ENCODE peak calls at places on chromosomes 7 and 10, in seven cellular contexts. One of them, this sample, is unnamed.

GRCh38 chr7:95002726-95003125 is 95.3 kb downstream of the PPP1R9A start:
- DNase-seq in trophoblast cell: no peak
- DNase-seq in IMR-90: no peak
- DNase-seq in mesendoderm: no peak
- DNase-seq in neuronal stem cell: no peak
- DNase-seq in mesenchymal stem cell: no peak
- DNase-seq in H1: no peak
- DNase-seq in this sample: no peak

GRCh38 chr10:124541076-124541903 is 79.7 kb downstream of the LHPP start:
- DNase-seq in trophoblast cell: no peak
- DNase-seq in IMR-90: no peak
- DNase-seq in mesendoderm: no peak
- DNase-seq in neuronal stem cell: no peak
- DNase-seq in mesenchymal stem cell: no peak
- DNase-seq in H1: no peak
- DNase-seq in this sample: no peak

GRCh38 chr7:125173571-125173970 is 243.9 kb upstream of the POT1 start:
- DNase-seq in trophoblast cell: no peak
- DNase-seq in IMR-90: no peak
- DNase-seq in mesendoderm: no peak
- DNase-seq in neuronal stem cell: no peak
- DNase-seq in mesenchymal stem cell: peak; percentile 7
- DNase-seq in H1: no peak
- DNase-seq in this sample: no peak

GRCh38 chr10:115659616-115660015 is 566.5 kb downstream of the ATRNL1 start:
- DNase-seq in trophoblast cell: no peak
- DNase-seq in IMR-90: no peak
- DNase-seq in mesendoderm: no peak
- DNase-seq in neuronal stem cell: no peak
- DNase-seq in mesenchymal stem cell: no peak
- DNase-seq in H1: no peak
- DNase-seq in this sample: no peak

GRCh38 chr10:71770255-71770654 is 3.1 kb downstream of the VSIR start:
- DNase-seq in trophoblast cell: peak; percentile 73
- DNase-seq in IMR-90: peak; percentile 53
- DNase-seq in mesendoderm: no peak
- DNase-seq in neuronal stem cell: no peak
- DNase-seq in mesenchymal stem cell: peak; percentile 46
- DNase-seq in H1: no peak
- DNase-seq in this sample: no peak

GRCh38 chr7:877312-878232 is 1.2 kb downstream of the GET4 start:
- DNase-seq in trophoblast cell: peak; percentile 43
- DNase-seq in IMR-90: no peak
- DNase-seq in mesendoderm: peak; percentile 44
- DNase-seq in neuronal stem cell: no peak
- DNase-seq in mesenchymal stem cell: no peak
- DNase-seq in H1: no peak
- DNase-seq in this sample: no peak

GRCh38 chr10:5633166-5633565 is 33.2 kb downstream of the ASB13 start:
- DNase-seq in trophoblast cell: no peak
- DNase-seq in IMR-90: no peak
- DNase-seq in mesendoderm: no peak
- DNase-seq in neuronal stem cell: no peak
- DNase-seq in mesenchymal stem cell: no peak
- DNase-seq in H1: no peak
- DNase-seq in this sample: no peak

GRCh38 chr10:17353568-17353967 is 100.8 kb downstream of the ST8SIA6 start:
- DNase-seq in trophoblast cell: peak; percentile 87
- DNase-seq in IMR-90: peak; percentile 6
- DNase-seq in mesendoderm: no peak
- DNase-seq in neuronal stem cell: no peak
- DNase-seq in mesenchymal stem cell: no peak
- DNase-seq in H1: no peak
- DNase-seq in this sample: no peak

GRCh38 chr10:47311193-47311899 is 10.9 kb upstream of the GDF2 start:
- DNase-seq in trophoblast cell: no peak
- DNase-seq in IMR-90: no peak
- DNase-seq in mesendoderm: no peak
- DNase-seq in neuronal stem cell: no peak
- DNase-seq in mesenchymal stem cell: no peak
- DNase-seq in H1: no peak
- DNase-seq in this sample: no peak

GRCh38 chr10:72140174-72140573 is 51.8 kb upstream of the SPOCK2 start:
- DNase-seq in trophoblast cell: peak; percentile 41
- DNase-seq in IMR-90: no peak
- DNase-seq in mesendoderm: no peak
- DNase-seq in neuronal stem cell: no peak
- DNase-seq in mesenchymal stem cell: no peak
- DNase-seq in H1: no peak
- DNase-seq in this sample: no peak

GRCh38 chr10:119211176-119211575 is 3.8 kb downstream of the GRK5 start:
- DNase-seq in trophoblast cell: no peak
- DNase-seq in IMR-90: peak; percentile 90
- DNase-seq in mesendoderm: no peak
- DNase-seq in neuronal stem cell: no peak
- DNase-seq in mesenchymal stem cell: peak; percentile 83
- DNase-seq in H1: no peak
- DNase-seq in this sample: no peak

GRCh38 chr7:142359694-142360279 is 101.9 kb upstream of the PRSS58 start:
- DNase-seq in trophoblast cell: no peak
- DNase-seq in IMR-90: no peak
- DNase-seq in mesendoderm: no peak
- DNase-seq in neuronal stem cell: no peak
- DNase-seq in mesenchymal stem cell: peak; percentile 25
- DNase-seq in H1: no peak
- DNase-seq in this sample: no peak

GRCh38 chr7:127375626-127376025 is 16.9 kb downstream of the ZNF800 start:
- DNase-seq in trophoblast cell: no peak
- DNase-seq in IMR-90: no peak
- DNase-seq in mesendoderm: no peak
- DNase-seq in neuronal stem cell: no peak
- DNase-seq in mesenchymal stem cell: no peak
- DNase-seq in H1: no peak
- DNase-seq in this sample: no peak

GRCh38 chr7:2540641-2541051 is 14.7 kb downstream of the BRAT1 start:
- DNase-seq in trophoblast cell: no peak
- DNase-seq in IMR-90: no peak
- DNase-seq in mesendoderm: no peak
- DNase-seq in neuronal stem cell: no peak
- DNase-seq in mesenchymal stem cell: no peak
- DNase-seq in H1: no peak
- DNase-seq in this sample: peak; percentile 26

GRCh38 chr7:35975851-35976454 is 175.1 kb downstream of the SEPTIN7 start:
- DNase-seq in trophoblast cell: peak; percentile 85
- DNase-seq in IMR-90: peak; percentile 77
- DNase-seq in mesendoderm: peak; percentile 81
- DNase-seq in neuronal stem cell: peak; percentile 66
- DNase-seq in mesenchymal stem cell: peak; percentile 77
- DNase-seq in H1: peak; percentile 31
- DNase-seq in this sample: no peak

GRCh38 chr7:11830582-11831382 is 1.2 kb downstream of the THSD7A start:
- DNase-seq in trophoblast cell: peak; percentile 71
- DNase-seq in IMR-90: peak; percentile 1
- DNase-seq in mesendoderm: peak; percentile 42
- DNase-seq in neuronal stem cell: no peak
- DNase-seq in mesenchymal stem cell: peak; percentile 28
- DNase-seq in H1: no peak
- DNase-seq in this sample: no peak

GRCh38 chr7:114921636-114922150 is at the start of gene MDFIC:
- DNase-seq in trophoblast cell: no peak
- DNase-seq in IMR-90: no peak
- DNase-seq in mesendoderm: no peak
- DNase-seq in neuronal stem cell: no peak
- DNase-seq in mesenchymal stem cell: no peak
- DNase-seq in H1: no peak
- DNase-seq in this sample: peak; percentile 59

GRCh38 chr7:100604976-100605911 is 3.1 kb downstream of the PCOLCE start:
- DNase-seq in trophoblast cell: peak; percentile 47
- DNase-seq in IMR-90: no peak
- DNase-seq in mesendoderm: no peak
- DNase-seq in neuronal stem cell: no peak
- DNase-seq in mesenchymal stem cell: peak; percentile 40
- DNase-seq in H1: no peak
- DNase-seq in this sample: peak; percentile 67

GRCh38 chr10:111801841-111802240 is 381.7 kb downstream of the GPAM start:
- DNase-seq in trophoblast cell: no peak
- DNase-seq in IMR-90: no peak
- DNase-seq in mesendoderm: peak; percentile 85
- DNase-seq in neuronal stem cell: no peak
- DNase-seq in mesenchymal stem cell: no peak
- DNase-seq in H1: no peak
- DNase-seq in this sample: no peak

GRCh38 chr10:100470367-100470766 is 7.6 kb downstream of the WNT8B start:
- DNase-seq in trophoblast cell: peak; percentile 20
- DNase-seq in IMR-90: peak; percentile 11
- DNase-seq in mesendoderm: no peak
- DNase-seq in neuronal stem cell: no peak
- DNase-seq in mesenchymal stem cell: peak; percentile 2
- DNase-seq in H1: no peak
- DNase-seq in this sample: no peak

GRCh38 chr7:1946025-1946424 is 275.9 kb downstream of the ELFN1 start:
- DNase-seq in trophoblast cell: no peak
- DNase-seq in IMR-90: no peak
- DNase-seq in mesendoderm: no peak
- DNase-seq in neuronal stem cell: no peak
- DNase-seq in mesenchymal stem cell: no peak
- DNase-seq in H1: no peak
- DNase-seq in this sample: no peak

GRCh38 chr7:131087756-131088658 is 239.7 kb upstream of the MKLN1 start:
- DNase-seq in trophoblast cell: peak; percentile 64
- DNase-seq in IMR-90: no peak
- DNase-seq in mesendoderm: peak; percentile 79
- DNase-seq in neuronal stem cell: no peak
- DNase-seq in mesenchymal stem cell: no peak
- DNase-seq in H1: no peak
- DNase-seq in this sample: no peak
- H3K4me1 ChIP-seq in trophoblast cell: peaks cover 3% of the 10 kb centered on the region
- H3K4me1 ChIP-seq in IMR-90: peaks cover 4% of the 10 kb centered on the region
- H3K4me1 ChIP-seq in mesendoderm: peaks cover 2% of the 10 kb centered on the region
- H3K4me1 ChIP-seq in neuronal stem cell: peaks cover 2% of the 10 kb centered on the region
- H3K4me1 ChIP-seq in mesenchymal stem cell: no peaks in the 10 kb centered on the region
- H3K4me1 ChIP-seq in H1: peaks cover 26% of the 10 kb centered on the region
- H3K4me1 ChIP-seq in this sample: peaks cover 17% of the 10 kb centered on the region

GRCh38 chr7:37921340-37921805 is 933 bp downstream of the EPDR1 start:
- DNase-seq in trophoblast cell: peak; percentile 10
- DNase-seq in IMR-90: no peak
- DNase-seq in mesendoderm: peak; percentile 73
- DNase-seq in neuronal stem cell: peak; percentile 18
- DNase-seq in mesenchymal stem cell: peak; percentile 12
- DNase-seq in H1: no peak
- DNase-seq in this sample: peak; percentile 68

GRCh38 chr7:37923996-37924395 is 3.6 kb downstream of the EPDR1 start:
- DNase-seq in trophoblast cell: no peak
- DNase-seq in IMR-90: no peak
- DNase-seq in mesendoderm: no peak
- DNase-seq in neuronal stem cell: no peak
- DNase-seq in mesenchymal stem cell: no peak
- DNase-seq in H1: no peak
- DNase-seq in this sample: no peak

GRCh38 chr7:37920619-37921339 is at the start of gene EPDR1:
- DNase-seq in trophoblast cell: peak; percentile 31
- DNase-seq in IMR-90: no peak
- DNase-seq in mesendoderm: peak; percentile 71
- DNase-seq in neuronal stem cell: peak; percentile 41
- DNase-seq in mesenchymal stem cell: peak; percentile 34
- DNase-seq in H1: no peak
- DNase-seq in this sample: peak; percentile 75

GRCh38 chr7:37920305-37920618 is 178 bp upstream of the EPDR1 start:
- DNase-seq in trophoblast cell: no peak
- DNase-seq in IMR-90: no peak
- DNase-seq in mesendoderm: no peak
- DNase-seq in neuronal stem cell: no peak
- DNase-seq in mesenchymal stem cell: no peak
- DNase-seq in H1: no peak
- DNase-seq in this sample: no peak

DNA sequence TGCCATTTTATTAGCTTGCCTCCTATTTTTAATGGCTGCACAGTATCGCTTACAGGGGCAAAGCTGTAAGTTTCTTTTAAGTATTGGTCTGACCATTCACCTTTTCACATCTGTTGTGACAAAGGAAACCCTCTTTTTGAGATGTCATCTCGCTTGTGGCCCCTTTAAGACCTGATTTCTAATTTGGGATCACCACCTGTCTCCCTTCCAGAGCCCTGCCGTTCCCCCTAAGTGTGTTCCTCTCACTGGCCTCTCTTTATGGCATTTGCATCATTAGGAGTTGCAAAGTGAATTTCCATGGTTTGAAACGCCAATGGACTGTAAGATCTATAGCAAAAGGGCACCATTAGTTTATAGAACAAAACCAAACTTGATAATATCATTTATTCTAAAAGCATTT is 1.4 kb downstream of the EPDR1 start:
- DNase-seq in trophoblast cell: no peak
- DNase-seq in IMR-90: no peak
- DNase-seq in mesendoderm: no peak
- DNase-seq in neuronal stem cell: no peak
- DNase-seq in mesenchymal stem cell: no peak
- DNase-seq in H1: no peak
- DNase-seq in this sample: no peak
- H3K9ac ChIP-seq in trophoblast cell: no peak overlapping the region
- H3K9ac ChIP-seq in IMR-90: no peak overlapping the region
- H3K9ac ChIP-seq in mesendoderm: no peak overlapping the region
- H3K9ac ChIP-seq in neuronal stem cell: no peak overlapping the region
- H3K9ac ChIP-seq in mesenchymal stem cell: peak overlapping the region; percentile 91
- H3K9ac ChIP-seq in H1: no peak overlapping the region
- H3K9ac ChIP-seq in this sample: no peak overlapping the region

GRCh38 chr7:76349313-76349885 is 9.4 kb downstream of the YWHAG start:
- DNase-seq in trophoblast cell: no peak
- DNase-seq in IMR-90: no peak
- DNase-seq in mesendoderm: no peak
- DNase-seq in neuronal stem cell: no peak
- DNase-seq in mesenchymal stem cell: no peak
- DNase-seq in H1: no peak
- DNase-seq in this sample: no peak

GRCh38 chr7:76351372-76351771 is 7.4 kb downstream of the YWHAG start:
- DNase-seq in trophoblast cell: no peak
- DNase-seq in IMR-90: no peak
- DNase-seq in mesendoderm: no peak
- DNase-seq in neuronal stem cell: no peak
- DNase-seq in mesenchymal stem cell: no peak
- DNase-seq in H1: no peak
- DNase-seq in this sample: no peak

GRCh38 chr7:76353744-76354143 is 5.0 kb downstream of the YWHAG start:
- DNase-seq in trophoblast cell: no peak
- DNase-seq in IMR-90: no peak
- DNase-seq in mesendoderm: no peak
- DNase-seq in neuronal stem cell: no peak
- DNase-seq in mesenchymal stem cell: no peak
- DNase-seq in H1: no peak
- DNase-seq in this sample: no peak

GRCh38 chr7:76354516-76354915 is 4.3 kb downstream of the YWHAG start:
- DNase-seq in trophoblast cell: no peak
- DNase-seq in IMR-90: no peak
- DNase-seq in mesendoderm: peak; percentile 65
- DNase-seq in neuronal stem cell: no peak
- DNase-seq in mesenchymal stem cell: no peak
- DNase-seq in H1: no peak
- DNase-seq in this sample: no peak

GRCh38 chr7:76352193-76352592 is 6.6 kb downstream of the YWHAG start:
- DNase-seq in trophoblast cell: peak; percentile 84
- DNase-seq in IMR-90: peak; percentile 56
- DNase-seq in mesendoderm: no peak
- DNase-seq in neuronal stem cell: no peak
- DNase-seq in mesenchymal stem cell: peak; percentile 42
- DNase-seq in H1: no peak
- DNase-seq in this sample: no peak
- H2BK120ac ChIP-seq in trophoblast cell: no peak overlapping the region
- H2BK120ac ChIP-seq in IMR-90: no peak overlapping the region
- H2BK120ac ChIP-seq in mesendoderm: no peak overlapping the region
- H2BK120ac ChIP-seq in neuronal stem cell: no peak overlapping the region
- H2BK120ac ChIP-seq in mesenchymal stem cell: no peak overlapping the region
- H2BK120ac ChIP-seq in H1: no peak overlapping the region
- H2BK120ac ChIP-seq in this sample: no peak overlapping the region

GRCh38 chr10:14569274-14570060 is 205.2 kb downstream of the FAM107B start:
- DNase-seq in trophoblast cell: no peak
- DNase-seq in IMR-90: no peak
- DNase-seq in mesendoderm: no peak
- DNase-seq in neuronal stem cell: no peak
- DNase-seq in mesenchymal stem cell: no peak
- DNase-seq in H1: no peak
- DNase-seq in this sample: peak; percentile 9
- H3K4me1 ChIP-seq in trophoblast cell: no peaks in the 10 kb centered on the region
- H3K4me1 ChIP-seq in IMR-90: peaks cover 22% of the 10 kb centered on the region
- H3K4me1 ChIP-seq in mesendoderm: no peaks in the 10 kb centered on the region
- H3K4me1 ChIP-seq in neuronal stem cell: no peaks in the 10 kb centered on the region
- H3K4me1 ChIP-seq in mesenchymal stem cell: peaks cover 6% of the 10 kb centered on the region
- H3K4me1 ChIP-seq in H1: no peaks in the 10 kb centered on the region
- H3K4me1 ChIP-seq in this sample: peaks cover 2% of the 10 kb centered on the region